ENCODE peak calls at places on chromosome 9, in five cellular contexts. D is left ventricle myocardium inferior; T is CD8-positive, alpha-beta T cell; M is Peyer's patch; A is aorta. N is an unnamed sample.

GRCh38 chr9:87614402-87614801 is 111.5 kb upstream of the CTSL start:
- DNase-seq in T (no peak), D (no peak), M (no peak), A (no peak), N (no peak)

GRCh38 chr9:88310310-88310980 is 77.8 kb upstream of the SPIN1 start:
- DNase-seq in M (no peak), D (no peak), A (peak; percentile 5), T (no peak), N (no peak)

GRCh38 chr9:16138961-16139441 is 586.2 kb downstream of the CCDC171 start:
- DNase-seq in A (peak; percentile 89), M (no peak), D (peak; percentile 72), T (no peak), N (no peak)

GRCh38 chr9:125758986-125759811 is 12.0 kb downstream of the PBX3 start:
- DNase-seq in M (no peak), D (peak; percentile 22), T (no peak), A (no peak), N (no peak)

GRCh38 chr9:127905788-127906191 is 6.4 kb upstream of the ST6GALNAC6 start:
- DNase-seq in M (peak; percentile 76), T (peak; percentile 83), D (no peak), A (no peak), N (no peak)

GRCh38 chr9:14356376-14356775 is 42.4 kb upstream of the NFIB start:
- DNase-seq in D (no peak), A (no peak), T (no peak), M (no peak), N (no peak)

GRCh38 chr9:134650431-134651190 is 9.0 kb downstream of the COL5A1 start:
- DNase-seq in M (no peak), A (peak; percentile 71), T (no peak), D (peak; percentile 12), N (no peak)

GRCh38 chr9:127153484-127153883 is 31.0 kb upstream of the ANGPTL2 start:
- DNase-seq in T (peak; percentile 25), M (peak; percentile 34), D (no peak), A (no peak), N (no peak)

GRCh38 chr9:93427655-93428379 is 23.7 kb upstream of the FAM120A start:
- DNase-seq in A (no peak), T (no peak), D (no peak), M (peak; percentile 50), N (no peak)

GRCh38 chr9:89372230-89372816 is 54.0 kb downstream of the SECISBP2 start:
- DNase-seq in D (no peak), A (no peak), T (peak; percentile 64), M (no peak), N (no peak)

GRCh38 chr9:16385590-16386578 is 484.6 kb downstream of the BNC2 start:
- DNase-seq in A (no peak), D (no peak), T (no peak), M (no peak), N (no peak)

GRCh38 chr9:123072407-123072995 is 39.0 kb downstream of the GPR21 start:
- DNase-seq in A (no peak), D (no peak), T (no peak), M (no peak), N (no peak)

GRCh38 chr9:74078647-74079046 is 418.5 kb upstream of the RORB start:
- DNase-seq in M (no peak), A (no peak), D (no peak), T (no peak), N (no peak)

GRCh38 chr9:35691757-35692301 is 2.1 kb upstream of the TPM2 start:
- DNase-seq in T (no peak), D (no peak), A (no peak), M (no peak), N (no peak)

GRCh38 chr9:5621327-5621726 is 7.6 kb upstream of the RIC1 start:
- DNase-seq in D (no peak), T (no peak), M (no peak), A (no peak), N (no peak)

GRCh38 chr9:134624827-134625181 is 16.8 kb upstream of the COL5A1 start:
- DNase-seq in M (peak; percentile 7), T (no peak), D (no peak), A (peak; percentile 78), N (peak; percentile 90)

GRCh38 chr9:88017086-88017485 is 42.8 kb upstream of the CDK20 start:
- DNase-seq in D (no peak), T (no peak), A (no peak), M (no peak), N (no peak)

GRCh38 chr9:114299286-114300152 is 23.4 kb upstream of the ORM1 start:
- DNase-seq in A (peak; percentile 54), T (peak; percentile 29), M (peak; percentile 18), D (no peak), N (peak; percentile 18)

GRCh38 chr9:75964431-75964830 is 74.0 kb downstream of the PCSK5 start:
- DNase-seq in M (peak; percentile 66), A (no peak), D (no peak), T (no peak), N (peak; percentile 60)

GRCh38 chr9:128125575-128126354 is 1.8 kb downstream of the PTGES2 start:
- DNase-seq in T (no peak), A (peak; percentile 67), D (no peak), M (peak; percentile 46), N (peak; percentile 34)

GRCh38 chr9:4555251-4555650 is 65.0 kb downstream of the SLC1A1 start:
- DNase-seq in T (no peak), M (no peak), A (no peak), D (no peak), N (no peak)

GRCh38 chr9:114184071-114184470 is 28.7 kb downstream of the COL27A1 start:
- DNase-seq in M (no peak), T (no peak), A (peak; percentile 49), D (no peak), N (no peak)

GRCh38 chr9:114681594-114682332 is at the start of gene TEX48:
- DNase-seq in T (peak; percentile 78), A (no peak), D (no peak), M (peak; percentile 89), N (peak; percentile 76)

GRCh38 chr9:98917691-98918487 is 25.8 kb upstream of the COL15A1 start:
- DNase-seq in M (no peak), D (no peak), T (no peak), A (no peak), N (no peak)

GRCh38 chr9:120936011-120936763 is 9.6 kb upstream of the TRAF1 start:
- DNase-seq in D (peak; percentile 95), A (peak; percentile 99), T (peak; percentile 93), M (peak; percentile 98), N (peak; percentile 91)
- H3K27ac ChIP-seq in D (peak overlapping the region; percentile 92), A (peak overlapping the region; percentile 90), T (peak overlapping the region; percentile 52), M (peak overlapping the region; percentile 60), N (peak overlapping the region; percentile 82)

DNA sequence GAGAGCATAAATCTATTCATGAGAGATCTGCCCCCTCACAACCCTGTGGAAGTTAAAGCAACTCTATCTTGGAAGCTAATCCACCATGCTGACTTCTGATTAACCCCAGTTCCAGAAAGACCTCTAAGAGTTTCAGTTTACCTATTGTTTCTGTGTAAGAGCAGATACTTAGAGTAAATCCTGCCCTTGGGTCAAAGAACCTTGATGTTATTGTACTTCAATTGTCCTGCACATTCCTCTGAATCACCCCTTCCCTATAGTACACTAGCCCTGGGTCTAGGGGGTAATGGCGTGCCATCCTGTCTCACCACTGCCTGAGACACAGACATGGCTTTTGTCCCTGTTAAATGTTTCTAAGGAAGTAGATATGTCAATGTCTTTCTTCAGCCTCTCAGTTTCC is 138.6 kb downstream of the CAAP1 start:
- DNase-seq in D (no peak), T (no peak), A (no peak), M (no peak), N (no peak)
- H3K4me1 ChIP-seq in D (no peaks in the 10 kb centered on the region), T (no peaks in the 10 kb centered on the region), A (no peaks in the 10 kb centered on the region), M (no peaks in the 10 kb centered on the region), N (no peaks in the 10 kb centered on the region)

GRCh38 chr9:34655394-34655793 is 3.4 kb downstream of the IL11RA start:
- DNase-seq in M (no peak), A (no peak), T (no peak), D (no peak), N (no peak)

GRCh38 chr9:34653610-34654072 is 1.7 kb downstream of the IL11RA start:
- DNase-seq in D (no peak), M (no peak), A (no peak), T (no peak), N (no peak)

GRCh38 chr9:34653131-34653530 is 1.1 kb downstream of the IL11RA start:
- DNase-seq in D (no peak), M (no peak), T (no peak), A (no peak), N (no peak)

GRCh38 chr9:34652608-34653007 is 623 bp downstream of the IL11RA start:
- DNase-seq in D (no peak), M (no peak), A (no peak), T (no peak), N (no peak)

DNA sequence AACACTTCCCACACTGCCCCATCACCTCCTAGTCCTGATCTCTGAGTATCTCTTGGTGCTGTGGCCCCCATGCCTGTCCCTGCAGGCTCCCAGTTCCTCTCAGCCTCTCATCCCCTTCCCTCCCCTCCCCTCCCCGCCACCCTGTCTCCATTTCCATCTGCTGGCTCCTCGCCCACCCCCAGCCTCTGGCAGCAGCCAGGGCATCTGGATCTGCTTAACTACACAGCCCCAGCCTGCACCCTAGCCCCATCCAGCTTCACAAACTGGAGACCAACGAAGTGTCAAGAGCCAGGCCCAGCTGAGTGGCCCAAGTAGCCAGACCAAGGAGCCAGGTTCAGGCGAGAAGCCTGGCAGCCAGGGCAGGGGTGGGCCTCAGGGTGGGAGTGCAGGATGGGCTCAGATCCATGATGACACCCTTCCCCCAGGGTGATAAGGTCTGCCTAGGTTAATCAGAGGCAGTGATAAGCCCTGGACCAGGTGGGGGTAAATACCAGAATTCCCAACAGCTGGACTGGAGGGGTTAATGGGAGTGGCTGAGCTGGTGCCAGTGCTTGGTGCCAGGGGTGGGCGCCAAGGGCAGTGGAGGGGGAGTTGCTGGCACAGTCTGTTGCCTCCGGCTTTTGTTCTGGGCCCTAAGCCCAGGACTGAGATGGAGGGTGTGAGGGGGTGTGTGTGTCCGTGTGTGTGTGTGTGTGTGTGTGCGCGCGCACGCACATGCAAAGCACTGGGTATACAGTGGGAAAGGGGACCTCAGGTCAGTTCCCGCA is 2.5 kb downstream of the IL11RA start:
- DNase-seq in D (peak; percentile 79), M (no peak), T (no peak), A (peak; percentile 89), N (no peak)
- H3K27ac ChIP-seq in D (peak overlapping the region; percentile 93), M (no peak overlapping the region), T (no peak overlapping the region), A (peak overlapping the region; percentile 53), N (no peak overlapping the region)

GRCh38 chr9:81665514-81665838 is 23.9 kb downstream of the TLE1 start:
- DNase-seq in D (no peak), T (no peak), M (no peak), A (no peak), N (no peak)

GRCh38 chr9:81661339-81661738 is 28.0 kb downstream of the TLE1 start:
- DNase-seq in A (no peak), D (no peak), T (no peak), M (no peak), N (no peak)

GRCh38 chr9:81669011-81669739 is 20.2 kb downstream of the TLE1 start:
- DNase-seq in D (no peak), A (no peak), T (no peak), M (no peak), N (no peak)

GRCh38 chr9:81664638-81665513 is 24.5 kb downstream of the TLE1 start:
- DNase-seq in D (no peak), T (no peak), M (peak; percentile 67), A (no peak), N (no peak)

DNA sequence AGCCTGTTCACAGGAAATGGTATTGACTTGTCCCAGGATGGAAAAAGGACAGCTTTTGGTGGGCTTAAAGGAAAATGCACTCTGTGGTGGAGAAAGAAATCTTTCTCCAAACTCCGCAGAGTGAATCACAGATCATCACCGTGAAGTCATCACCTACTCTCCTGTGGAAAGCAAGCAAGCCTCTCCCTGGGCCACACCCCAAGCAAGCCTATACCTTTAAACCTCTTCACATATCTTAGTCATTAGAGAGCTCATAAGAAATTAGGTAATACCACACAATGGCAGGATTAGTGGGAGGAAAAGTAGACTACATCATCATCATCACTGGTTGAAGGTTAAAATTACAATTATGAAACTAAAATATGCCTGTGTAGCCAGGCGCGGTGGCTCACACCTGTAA is 23.2 kb downstream of the TLE1 start:
- DNase-seq in M (no peak), A (no peak), D (no peak), T (no peak), N (peak; percentile 80)
- H3K4me1 ChIP-seq in M (no peaks in the 10 kb centered on the region), A (peaks cover 5% of the 10 kb centered on the region), D (peaks cover 55% of the 10 kb centered on the region), T (no peaks in the 10 kb centered on the region), N (peaks cover 9% of the 10 kb centered on the region)